ENCODE peak calls at places on chromosomes 12 and 14, in six cellular contexts. S, P, O, T, C and W are unnamed samples. For H3K36me3, the result is how much of the 10 kb centered on the place peaks cover.

GRCh38 chr12:54032220-54032619 is 630 bp upstream of the HOXC5 start:
- DNase-seq in S (no peak), P (no peak), O (no peak), T (no peak), C (peak), W (no peak)

GRCh38 chr12:70535896-70536374 is 101.3 kb downstream of the PTPRB start:
- DNase-seq in S (peak), P (no peak), O (no peak), T (no peak), C (peak), W (no peak)

GRCh38 chr12:105561981-105562726 is 231.7 kb downstream of the C12orf75 start:
- DNase-seq in S (peak), P (peak), O (no peak), T (no peak), C (peak), W (peak)

GRCh38 chr12:92619730-92620684 is 82.8 kb upstream of the PLEKHG7 start:
- DNase-seq in S (peak), P (no peak), O (no peak), T (no peak), C (no peak), W (peak)

GRCh38 chr12:976644-977043 is 14.4 kb upstream of the ERC1 start:
- DNase-seq in S (no peak), P (no peak), O (no peak), T (no peak), C (no peak), W (no peak)

GRCh38 chr12:24201258-24201970 is 251.9 kb upstream of the SOX5 start:
- DNase-seq in S (peak), P (no peak), O (no peak), T (no peak), C (no peak), W (peak)

GRCh38 chr12:65152012-65152411 is 17.4 kb upstream of the LEMD3 start:
- DNase-seq in S (no peak), P (no peak), O (no peak), T (no peak), C (no peak), W (peak)

GRCh38 chr14:75519826-75520692 is 2.2 kb upstream of the BATF start:
- DNase-seq in S (no peak), P (no peak), O (no peak), T (no peak), C (no peak), W (peak)

GRCh38 chr14:68971411-68972035 is 7.6 kb downstream of the ACTN1 start:
- DNase-seq in S (no peak), P (no peak), O (no peak), T (no peak), C (no peak), W (no peak)

GRCh38 chr12:46518184-46518583 is 145.6 kb upstream of the SLC38A2 start:
- DNase-seq in S (no peak), P (no peak), O (no peak), T (no peak), C (no peak), W (no peak)

GRCh38 chr12:46516238-46516932 is 143.8 kb upstream of the SLC38A2 start:
- DNase-seq in S (no peak), P (no peak), O (no peak), T (no peak), C (no peak), W (no peak)

GRCh38 chr12:46518729-46519128 is 146.2 kb upstream of the SLC38A2 start:
- DNase-seq in S (no peak), P (no peak), O (no peak), T (no peak), C (no peak), W (no peak)

GRCh38 chr12:46516933-46517578 is 144.5 kb upstream of the SLC38A2 start:
- DNase-seq in S (no peak), P (no peak), O (no peak), T (no peak), C (no peak), W (peak)

GRCh38 chr12:46517579-46517962 is 145.0 kb upstream of the SLC38A2 start:
- DNase-seq in S (no peak), P (no peak), O (no peak), T (no peak), C (no peak), W (no peak)
- TF ChIP-seq CTCF in S (no peak), P (no peak), O (no peak), T (no peak), C (no peak), W (no peak)

GRCh38 chr14:103126088-103126872 is 3.0 kb downstream of the TNFAIP2 start:
- DNase-seq in S (no peak), P (peak), O (peak), T (no peak), C (no peak), W (no peak)
- H3K4me3 ChIP-seq in S (no peak), P (peak), O (no peak), T (no peak), C (no peak), W (peak)

GRCh38 chr12:13345722-13346121 is 149.2 kb downstream of the EMP1 start:
- DNase-seq in S (no peak), P (no peak), O (no peak), T (no peak), C (no peak), W (no peak)

GRCh38 chr12:13342971-13343370 is 146.4 kb downstream of the EMP1 start:
- DNase-seq in S (no peak), P (no peak), O (no peak), T (no peak), C (no peak), W (no peak)

GRCh38 chr12:13340149-13340548 is 143.6 kb downstream of the EMP1 start:
- DNase-seq in S (no peak), P (no peak), O (no peak), T (no peak), C (no peak), W (peak)

GRCh38 chr12:13339538-13339937 is 143.0 kb downstream of the EMP1 start:
- DNase-seq in S (no peak), P (no peak), O (no peak), T (no peak), C (no peak), W (peak)

DNA sequence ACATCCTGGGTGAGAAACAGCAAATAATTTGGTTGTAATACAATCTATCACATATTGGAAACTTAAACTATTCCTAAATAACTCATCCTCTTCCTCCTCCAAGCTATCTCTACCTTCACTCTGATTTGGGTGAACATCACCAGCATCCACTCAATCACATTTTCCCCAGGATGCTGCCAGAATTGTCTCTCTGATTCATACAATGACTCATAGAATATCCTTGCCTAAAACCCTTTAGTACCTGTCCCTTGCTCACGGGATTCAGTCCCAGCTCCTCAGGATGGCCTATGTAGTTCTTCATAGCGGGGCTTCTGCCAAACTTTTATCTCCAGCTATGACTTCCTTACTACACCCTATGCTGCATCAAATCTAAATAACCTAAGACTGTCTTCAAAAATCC is 146.9 kb downstream of the EMP1 start:
- DNase-seq in S (no peak), P (no peak), O (no peak), T (no peak), C (no peak), W (peak)
- H3K36me3 ChIP-seq in S (under half), P (under half), O (under half), T (under half), C (under half), W (under half)

GRCh38 chr14:67151082-67151666 is 38.1 kb upstream of the GARIN2 start:
- DNase-seq in S (no peak), P (no peak), O (no peak), T (no peak), C (no peak), W (no peak)
- TF ChIP-seq CTCF in S (peak), P (no peak), O (no peak), T (no peak), C (no peak), W (no peak)

GRCh38 chr14:21299562-21300130 is 19.8 kb downstream of the RPGRIP1 start:
- DNase-seq in S (no peak), P (no peak), O (no peak), T (no peak), C (no peak), W (no peak)

GRCh38 chr14:21302013-21302857 is 22.4 kb downstream of the RPGRIP1 start:
- DNase-seq in S (no peak), P (no peak), O (no peak), T (no peak), C (no peak), W (no peak)

GRCh38 chr14:21298358-21298757 is 18.5 kb downstream of the RPGRIP1 start:
- DNase-seq in S (no peak), P (no peak), O (no peak), T (no peak), C (no peak), W (no peak)

GRCh38 chr14:21300892-21301291 is 21.0 kb downstream of the RPGRIP1 start:
- DNase-seq in S (no peak), P (peak), O (peak), T (no peak), C (no peak), W (no peak)
- H3K4me3 ChIP-seq in S (no peak), P (peak), O (peak), T (no peak), C (no peak), W (no peak)

DNA sequence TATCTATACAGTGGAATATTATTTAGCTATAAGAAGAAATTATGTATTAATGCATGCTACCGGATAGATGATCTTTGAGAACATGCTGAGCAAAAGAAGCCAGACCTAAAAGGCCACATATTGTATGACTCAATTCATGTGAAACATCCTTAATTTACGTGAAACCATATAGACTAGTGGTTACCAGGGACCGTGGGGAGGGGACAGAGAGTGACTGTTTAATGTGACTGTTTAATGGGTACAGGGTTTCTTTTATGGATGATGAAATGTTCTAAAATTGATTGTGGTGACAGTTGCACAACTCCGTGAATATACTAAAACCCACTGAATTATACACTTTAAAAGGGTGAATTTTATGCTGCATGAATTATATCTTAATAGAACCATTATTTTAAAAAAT is 8.5 kb upstream of the BCL7A start:
- DNase-seq in S (no peak), P (no peak), O (no peak), T (no peak), C (no peak), W (no peak)
- H3K36me3 ChIP-seq in S (under half), P (under half), O (under half), T (under half), C (under half), W (under half)